ENCODE peak calls at places on chromosomes 3 and 15, in seven cellular contexts. Y is HCT116, W is HepG2, Q is K562, C is GM12878, X is H1, J is SK-N-SH. O is an unnamed sample.
A peak's percentile ranks its signal among the peaks of the same experiment; 100 is the strongest.

GRCh38 chr3:157086775-157087174 is 73.2 kb downstream of the CCNL1 start:
- DNase-seq in X (no peak), Y (no peak), C (no peak), J (no peak), W (no peak), Q (no peak), O (no peak)

GRCh38 chr15:40915679-40916078 is 13.5 kb upstream of the DLL4 start:
- DNase-seq in Y (no peak), W (no peak), X (no peak), Q (no peak), C (no peak), J (no peak), O (no peak)

GRCh38 chr3:39190281-39191025 is 1.9 kb downstream of the XIRP1 start:
- DNase-seq in W (no peak), C (no peak), J (no peak), X (no peak), Y (no peak), Q (no peak), O (no peak)

GRCh38 chr3:30544811-30545210 is 61.6 kb upstream of the TGFBR2 start:
- DNase-seq in X (no peak), W (no peak), C (no peak), Q (no peak), J (no peak), Y (no peak), O (no peak)

GRCh38 chr3:141370065-141370533 is 1.8 kb downstream of the ZBTB38 start:
- DNase-seq in Q (peak; percentile 94), J (peak; percentile 80), C (peak; percentile 96), Y (peak; percentile 91), X (no peak), W (peak; percentile 94), O (peak; percentile 93)

GRCh38 chr3:149688122-149688757 is 30.4 kb upstream of the WWTR1 start:
- DNase-seq in X (no peak), Y (no peak), J (no peak), Q (no peak), C (no peak), W (no peak), O (no peak)

GRCh38 chr3:157460253-157460652 is 23.6 kb downstream of the PTX3 start:
- DNase-seq in Y (no peak), J (no peak), W (no peak), X (no peak), C (no peak), Q (no peak), O (no peak)

GRCh38 chr15:77630956-77631789 is 1.5 kb downstream of the LINGO1 start:
- DNase-seq in J (peak; percentile 62), Y (no peak), Q (no peak), W (no peak), X (no peak), C (no peak), O (no peak)

GRCh38 chr3:152071924-152072323 is 196.8 kb upstream of the MBNL1 start:
- DNase-seq in C (no peak), Q (peak; percentile 50), X (no peak), J (peak; percentile 20), W (peak; percentile 19), Y (peak; percentile 1), O (peak; percentile 35)

GRCh38 chr3:174330303-174330702 is 528.8 kb upstream of the NAALADL2 start:
- DNase-seq in W (no peak), Q (no peak), J (no peak), C (no peak), X (no peak), Y (no peak), O (no peak)

GRCh38 chr15:51382787-51383186 is 41.3 kb downstream of the GLDN start:
- DNase-seq in Y (peak; percentile 16), Q (peak; percentile 39), X (no peak), W (peak; percentile 27), J (peak; percentile 56), C (no peak), O (no peak)

GRCh38 chr3:196569003-196569516 is 600 bp downstream of the FBXO45 start:
- DNase-seq in C (no peak), Y (no peak), J (no peak), W (peak; percentile 14), X (peak; percentile 13), Q (peak; percentile 50), O (peak; percentile 74)

GRCh38 chr15:70318594-70318993 is 220.9 kb upstream of the TLE3 start:
- DNase-seq in Q (no peak), C (no peak), X (no peak), W (no peak), Y (no peak), J (no peak), O (no peak)

GRCh38 chr3:77321646-77322045 is 281.7 kb downstream of the ROBO2 start:
- DNase-seq in X (no peak), C (no peak), J (no peak), W (peak; percentile 90), Y (no peak), Q (no peak), O (no peak)

GRCh38 chr15:49860101-49860500 is 239.3 kb downstream of the DTWD1 start:
- DNase-seq in W (no peak), C (no peak), J (no peak), Y (no peak), X (no peak), Q (no peak), O (no peak)

GRCh38 chr3:192422321-192422997 is 304.9 kb downstream of the FGF12 start:
- DNase-seq in J (no peak), C (no peak), W (no peak), X (no peak), Y (no peak), Q (no peak), O (no peak)

GRCh38 chr3:14143826-14144225 is 19.0 kb downstream of the TMEM43 start:
- DNase-seq in J (no peak), Y (no peak), X (no peak), Q (no peak), C (no peak), W (peak; percentile 70), O (peak; percentile 49)

GRCh38 chr3:88988906-88989305 is 118.5 kb upstream of the EPHA3 start:
- DNase-seq in W (no peak), X (no peak), C (no peak), Y (no peak), J (no peak), Q (no peak), O (no peak)

GRCh38 chr3:142604940-142605339 is 8.7 kb downstream of the PLS1 start:
- DNase-seq in Q (no peak), W (no peak), X (no peak), J (no peak), C (no peak), Y (no peak), O (no peak)

GRCh38 chr15:36925671-36926421 is 174.5 kb downstream of the MEIS2 start:
- DNase-seq in Q (no peak), X (no peak), Y (no peak), J (no peak), C (no peak), W (no peak), O (no peak)

GRCh38 chr15:44340410-44340809 is 51.9 kb downstream of the GOLM2 start:
- DNase-seq in W (no peak), Y (no peak), Q (no peak), J (no peak), C (no peak), X (no peak), O (no peak)

GRCh38 chr15:81293728-81294500 is 30.0 kb downstream of the STARD5 start:
- DNase-seq in Q (no peak), X (no peak), J (peak; percentile 50), Y (no peak), W (no peak), C (peak; percentile 98), O (no peak)

GRCh38 chr3:156483961-156484787 is 70.7 kb downstream of the SSR3 start:
- DNase-seq in W (no peak), J (no peak), Y (peak; percentile 8), Q (peak; percentile 39), C (peak; percentile 77), X (no peak), O (peak; percentile 13)

GRCh38 chr3:168575750-168576149 is 480.0 kb upstream of the GOLIM4 start:
- DNase-seq in C (no peak), W (no peak), X (no peak), J (no peak), Q (no peak), Y (no peak), O (no peak)

GRCh38 chr3:168574455-168575158 is 478.9 kb upstream of the GOLIM4 start:
- DNase-seq in X (no peak), Y (no peak), J (no peak), Q (no peak), C (no peak), W (peak; percentile 20), O (no peak)

GRCh38 chr3:168582503-168582902 is 486.8 kb upstream of the GOLIM4 start:
- DNase-seq in Q (no peak), X (no peak), W (no peak), C (no peak), J (no peak), Y (no peak), O (no peak)

GRCh38 chr3:168581718-168582332 is 486.1 kb upstream of the GOLIM4 start:
- DNase-seq in J (no peak), W (no peak), C (no peak), Q (no peak), X (no peak), Y (no peak), O (no peak)

GRCh38 chr3:168579010-168579409 is 483.3 kb upstream of the GOLIM4 start:
- DNase-seq in Y (no peak), W (no peak), C (no peak), X (no peak), Q (no peak), J (no peak), O (no peak)
- TF ChIP-seq JUND in Y (no peak), W (no peak), C (no peak), X (no peak), Q (no peak), J (no peak), O (no peak)

DNA sequence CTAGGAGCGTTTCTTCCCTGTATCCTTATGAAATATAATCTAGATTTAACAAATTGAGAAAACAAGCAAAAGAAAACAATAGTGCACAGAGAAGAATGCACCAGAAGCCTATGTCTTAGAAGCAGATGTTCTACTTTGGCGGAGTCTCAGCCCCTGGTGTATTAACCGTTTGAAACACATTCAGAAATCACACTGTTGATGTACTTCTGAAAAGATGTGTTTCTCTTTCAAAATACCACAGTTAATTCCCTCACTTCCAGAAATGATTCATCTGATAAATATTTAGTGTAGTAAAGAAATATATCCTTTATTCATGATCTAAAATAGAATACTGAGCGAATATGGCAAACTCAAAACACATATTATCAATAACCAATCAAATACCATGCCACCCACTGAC is 77.7 kb downstream of the CBLB start:
- DNase-seq in C (no peak), Y (no peak), Q (no peak), X (no peak), J (no peak), W (no peak), O (no peak)
- TF ChIP-seq JUND in C (no peak), Y (no peak), Q (no peak), X (no peak), J (no peak), W (no peak), O (no peak)

GRCh38 chr15:69236505-69236904 is 62.2 kb upstream of the PAQR5 start:
- DNase-seq in W (no peak), Q (no peak), Y (no peak), J (no peak), C (no peak), X (no peak), O (no peak)
- TF ChIP-seq JUND in W (no peak), Q (no peak), Y (no peak), J (no peak), C (no peak), X (no peak), O (no peak)

DNA sequence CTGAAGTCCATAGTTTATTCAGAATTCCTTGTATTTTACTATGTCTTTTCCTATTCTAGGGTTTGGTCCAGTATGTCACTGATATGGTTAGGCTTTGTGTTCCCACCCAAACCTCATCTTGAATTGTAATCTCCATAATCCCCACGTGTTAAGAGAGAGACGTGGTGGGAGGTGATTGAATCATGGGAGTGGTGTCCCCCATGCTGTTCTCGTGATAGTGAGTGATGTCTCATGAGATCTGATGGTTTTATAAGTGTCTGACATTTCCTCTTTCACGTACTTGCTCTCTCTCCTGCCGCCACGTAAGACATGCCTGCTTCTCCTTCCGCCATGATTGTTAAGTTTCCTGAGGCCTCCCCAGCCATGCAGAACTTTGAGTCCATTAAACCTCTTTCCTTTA is 6.6 kb upstream of the TEX9 start:
- DNase-seq in C (no peak), Q (no peak), X (no peak), W (no peak), J (no peak), Y (no peak), O (no peak)
- TF ChIP-seq JUND in C (no peak), Q (no peak), X (no peak), W (no peak), J (no peak), Y (no peak), O (no peak)